ENCODE peak calls at places on chromosome 13, in five cellular contexts. U, F, D, O and C are unnamed samples.

GRCh38 chr13:46748300-46748699 is 48.7 kb downstream of the ESD start:
- DNase-seq in U (no peak), F (no peak), D (no peak), O (no peak), C (no peak)

GRCh38 chr13:45623516-45624090 is 8.1 kb upstream of the ERICH6B start:
- DNase-seq in U (no peak), F (no peak), D (no peak), O (no peak), C (no peak)

GRCh38 chr13:98285852-98286594 is 109.0 kb upstream of the RNF113B start:
- DNase-seq in U (no peak), F (no peak), D (no peak), O (no peak), C (no peak)

GRCh38 chr13:35157143-35157755 is 215.2 kb downstream of the NBEA start:
- DNase-seq in U (peak), F (no peak), D (peak), O (no peak), C (no peak)

GRCh38 chr13:71055644-71056043 is 811.4 kb downstream of the DACH1 start:
- DNase-seq in U (no peak), F (no peak), D (no peak), O (no peak), C (no peak)

GRCh38 chr13:93029536-93029935 is 197.1 kb upstream of the GPC6 start:
- DNase-seq in U (no peak), F (no peak), D (peak), O (no peak), C (no peak)

GRCh38 chr13:76630629-76631028 is 255.6 kb downstream of the KCTD12 start:
- DNase-seq in U (no peak), F (no peak), D (no peak), O (no peak), C (no peak)

GRCh38 chr13:51960766-51961165 is 50.5 kb downstream of the ATP7B start:
- DNase-seq in U (no peak), F (no peak), D (no peak), O (no peak), C (no peak)

GRCh38 chr13:46403851-46404731 is 17.0 kb upstream of the RUBCNL start:
- DNase-seq in U (no peak), F (no peak), D (no peak), O (no peak), C (peak)

GRCh38 chr13:98524793-98525192 is 52.1 kb downstream of the STK24 start:
- DNase-seq in U (no peak), F (no peak), D (no peak), O (no peak), C (no peak)

GRCh38 chr13:74570834-74571233 is 436.6 kb upstream of the KLF12 start:
- DNase-seq in U (peak), F (no peak), D (peak), O (no peak), C (no peak)

GRCh38 chr13:70339738-70340137 is 231.5 kb upstream of the KLHL1 start:
- DNase-seq in U (no peak), F (no peak), D (peak), O (no peak), C (no peak)

GRCh38 chr13:112883241-112883945 is 85.6 kb upstream of the MCF2L start:
- DNase-seq in U (no peak), F (peak), D (no peak), O (no peak), C (no peak)

GRCh38 chr13:94658926-94659649 is 53.3 kb downstream of the SOX21 start:
- DNase-seq in U (no peak), F (no peak), D (no peak), O (no peak), C (no peak)

GRCh38 chr13:98751397-98752110 is 918 bp downstream of the SLC15A1 start:
- DNase-seq in U (no peak), F (no peak), D (no peak), O (no peak), C (no peak)

GRCh38 chr13:94661396-94661795 is 50.9 kb downstream of the SOX21 start:
- DNase-seq in U (no peak), F (no peak), D (no peak), O (no peak), C (no peak)

GRCh38 chr13:24005711-24006281 is 108.5 kb upstream of the C1QTNF9B start:
- DNase-seq in U (no peak), F (no peak), D (no peak), O (no peak), C (no peak)

GRCh38 chr13:100497394-100497793 is 91.2 kb downstream of the GGACT start:
- DNase-seq in U (no peak), F (no peak), D (peak), O (no peak), C (no peak)

GRCh38 chr13:27321619-27322385 is 51.2 kb downstream of the RASL11A start:
- DNase-seq in U (no peak), F (no peak), D (no peak), O (no peak), C (no peak)

GRCh38 chr13:51794959-51795358 is 9.0 kb downstream of the DHRS12 start:
- DNase-seq in U (no peak), F (no peak), D (no peak), O (no peak), C (no peak)

GRCh38 chr13:37070145-37070695 is 10.7 kb upstream of the SUPT20H start:
- DNase-seq in U (no peak), F (no peak), D (no peak), O (no peak), C (no peak)

GRCh38 chr13:37070956-37071355 is 11.5 kb upstream of the SUPT20H start:
- DNase-seq in U (no peak), F (no peak), D (no peak), O (no peak), C (no peak)

GRCh38 chr13:37069597-37070103 is 10.2 kb upstream of the SUPT20H start:
- DNase-seq in U (no peak), F (no peak), D (no peak), O (no peak), C (no peak)

GRCh38 chr13:37067874-37068273 is 8.4 kb upstream of the SUPT20H start:
- DNase-seq in U (no peak), F (no peak), D (no peak), O (no peak), C (no peak)

GRCh38 chr13:37068962-37069361 is 9.5 kb upstream of the SUPT20H start:
- DNase-seq in U (no peak), F (no peak), D (no peak), O (no peak), C (no peak)
- TF ChIP-seq CTCF in U (peak), F (peak), D (no peak), O (no peak), C (no peak)

DNA sequence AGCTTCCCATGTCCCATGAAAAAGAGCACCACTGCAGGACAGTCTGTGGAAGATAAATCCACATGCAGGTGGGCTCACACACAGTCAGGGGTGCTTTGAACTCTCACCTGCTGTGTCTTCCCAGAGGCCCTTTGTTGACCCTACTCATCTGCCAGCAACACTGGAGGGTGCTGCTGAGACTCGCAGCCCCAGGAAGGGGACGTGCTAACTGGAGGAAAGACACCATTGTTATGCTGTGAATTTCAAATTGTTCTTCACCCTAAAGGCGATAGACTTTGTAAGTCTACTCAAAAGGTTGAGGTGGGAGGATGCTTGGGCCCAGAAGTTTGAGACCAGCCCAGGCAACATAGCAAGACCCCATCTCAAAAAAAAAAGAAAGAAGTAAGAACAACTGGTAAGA is 107.3 kb upstream of the SERP2 start:
- DNase-seq in U (no peak), F (no peak), D (no peak), O (no peak), C (no peak)
- TF ChIP-seq CTCF in U (no peak), F (no peak), D (no peak), O (no peak), C (no peak)

GRCh38 chr13:30256713-30257432 is 50.5 kb downstream of the KATNAL1 start:
- DNase-seq in U (no peak), F (no peak), D (no peak), O (no peak), C (no peak)
- TF ChIP-seq CTCF in U (peak), F (no peak), D (no peak), O (no peak), C (no peak)

GRCh38 chr13:21033866-21034601 is 27.4 kb downstream of the LATS2 start:
- DNase-seq in U (no peak), F (no peak), D (no peak), O (no peak), C (no peak)

GRCh38 chr13:21033224-21033855 is 28.0 kb downstream of the LATS2 start:
- DNase-seq in U (no peak), F (no peak), D (no peak), O (no peak), C (no peak)

GRCh38 chr13:21037656-21038055 is 23.7 kb downstream of the LATS2 start:
- DNase-seq in U (no peak), F (no peak), D (no peak), O (no peak), C (no peak)

GRCh38 chr13:21032656-21033055 is 28.7 kb downstream of the LATS2 start:
- DNase-seq in U (no peak), F (no peak), D (no peak), O (no peak), C (no peak)

DNA sequence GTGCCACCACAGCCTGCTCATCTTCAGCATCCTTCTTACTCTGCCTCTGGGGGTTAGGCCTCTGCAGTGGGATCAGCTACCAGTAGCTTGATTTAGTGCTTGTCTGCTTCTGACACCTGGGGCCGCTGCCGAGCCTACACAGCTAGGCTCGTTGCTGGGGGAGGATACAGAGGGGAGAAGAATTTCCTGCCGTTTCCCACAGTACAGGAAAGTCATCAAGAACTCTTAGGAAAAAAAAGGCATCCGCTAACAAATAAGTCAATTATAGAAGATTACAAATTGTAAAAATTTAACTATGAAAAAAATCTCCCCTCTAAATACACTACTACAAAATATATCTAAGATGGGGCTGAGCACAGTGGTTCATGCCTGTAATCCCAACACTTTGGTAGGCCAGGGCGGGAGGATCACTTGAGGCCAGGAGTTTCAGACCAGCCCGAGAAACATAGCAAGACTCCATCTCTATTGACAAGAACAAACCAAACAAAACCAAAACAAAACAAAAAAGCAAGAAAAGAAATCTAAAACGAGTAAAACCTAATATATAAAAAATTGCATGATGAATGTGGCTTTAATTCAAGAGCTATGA is 26.7 kb downstream of the LATS2 start:
- DNase-seq in U (no peak), F (no peak), D (peak), O (no peak), C (no peak)
- TF ChIP-seq CTCF in U (no peak), F (peak), D (peak), O (no peak), C (no peak)